ENCODE peak calls at places on chromosomes 5 and 9, in four cellular contexts. One of them, this sample, is unnamed.

GRCh38 chr5:9483779-9484178 is 62.1 kb downstream of the SEMA5A start:
- DNase-seq in psoas muscle: no peak
- DNase-seq in glutamatergic neuron: no peak
- DNase-seq in fibroblast of lung: peak
- DNase-seq in this sample: no peak

GRCh38 chr5:4017076-4017803 is 421.6 kb downstream of the IRX1 start:
- DNase-seq in psoas muscle: no peak
- DNase-seq in glutamatergic neuron: no peak
- DNase-seq in fibroblast of lung: no peak
- DNase-seq in this sample: no peak

GRCh38 chr9:127064335-127064734 is 58.1 kb downstream of the ANGPTL2 start:
- DNase-seq in psoas muscle: no peak
- DNase-seq in glutamatergic neuron: no peak
- DNase-seq in fibroblast of lung: no peak
- DNase-seq in this sample: no peak

GRCh38 chr9:93224591-93224990 is 40.7 kb downstream of the WNK2 start:
- DNase-seq in psoas muscle: no peak
- DNase-seq in glutamatergic neuron: no peak
- DNase-seq in fibroblast of lung: no peak
- DNase-seq in this sample: no peak

GRCh38 chr9:98884849-98885248 is 58.9 kb upstream of the COL15A1 start:
- DNase-seq in psoas muscle: no peak
- DNase-seq in glutamatergic neuron: no peak
- DNase-seq in fibroblast of lung: no peak
- DNase-seq in this sample: no peak

GRCh38 chr9:70579686-70580085 is 165.2 kb upstream of the KLF9 start:
- DNase-seq in psoas muscle: no peak
- DNase-seq in glutamatergic neuron: no peak
- DNase-seq in fibroblast of lung: no peak
- DNase-seq in this sample: no peak

GRCh38 chr5:116554764-116555163 is 19.9 kb downstream of the SEMA6A start:
- DNase-seq in psoas muscle: no peak
- DNase-seq in glutamatergic neuron: no peak
- DNase-seq in fibroblast of lung: no peak
- DNase-seq in this sample: peak

GRCh38 chr5:89218364-89218763 is 335.4 kb upstream of the MEF2C start:
- DNase-seq in psoas muscle: no peak
- DNase-seq in glutamatergic neuron: no peak
- DNase-seq in fibroblast of lung: no peak
- DNase-seq in this sample: no peak

GRCh38 chr9:21473236-21473635 is 8.9 kb downstream of the IFNE start:
- DNase-seq in psoas muscle: no peak
- DNase-seq in glutamatergic neuron: no peak
- DNase-seq in fibroblast of lung: no peak
- DNase-seq in this sample: no peak
- TF ChIP-seq CTCF in psoas muscle: no peak
- TF ChIP-seq CTCF in glutamatergic neuron: no peak
- TF ChIP-seq CTCF in fibroblast of lung: no peak
- TF ChIP-seq CTCF in this sample: no peak

GRCh38 chr9:130860458-130861316 is 25.6 kb downstream of the ABL1 start:
- DNase-seq in psoas muscle: peak
- DNase-seq in glutamatergic neuron: no peak
- DNase-seq in fibroblast of lung: peak
- DNase-seq in this sample: peak
- TF ChIP-seq CTCF in psoas muscle: peak
- TF ChIP-seq CTCF in glutamatergic neuron: no peak
- TF ChIP-seq CTCF in fibroblast of lung: peak
- TF ChIP-seq CTCF in this sample: no peak

DNA sequence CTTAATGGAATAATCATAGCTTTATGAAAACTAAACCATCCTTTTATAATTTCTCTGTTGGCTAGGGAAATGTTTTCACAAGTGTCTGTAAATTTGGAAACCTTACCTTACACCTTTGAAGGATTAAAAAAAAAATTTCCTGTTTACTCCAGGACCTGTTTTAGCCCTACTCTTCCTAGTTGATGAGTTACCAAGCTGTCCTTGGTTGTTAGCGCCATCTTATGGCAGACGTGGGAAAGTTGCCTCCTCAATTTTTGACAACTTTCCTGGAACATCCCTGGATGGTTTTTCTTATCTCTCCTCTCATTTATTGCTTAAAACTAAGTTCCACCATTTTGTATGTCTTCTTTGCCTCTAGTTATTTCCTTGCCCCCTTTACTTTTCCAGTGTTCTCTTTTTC is 25.7 kb downstream of the ZSWIM6 start:
- DNase-seq in psoas muscle: no peak
- DNase-seq in glutamatergic neuron: no peak
- DNase-seq in fibroblast of lung: no peak
- DNase-seq in this sample: no peak
- TF ChIP-seq CTCF in psoas muscle: peak
- TF ChIP-seq CTCF in glutamatergic neuron: peak
- TF ChIP-seq CTCF in fibroblast of lung: peak
- TF ChIP-seq CTCF in this sample: no peak

GRCh38 chr5:60209146-60209840 is 315.8 kb upstream of the PDE4D start:
- DNase-seq in psoas muscle: no peak
- DNase-seq in glutamatergic neuron: no peak
- DNase-seq in fibroblast of lung: no peak
- DNase-seq in this sample: no peak
- TF ChIP-seq CTCF in psoas muscle: no peak
- TF ChIP-seq CTCF in glutamatergic neuron: no peak
- TF ChIP-seq CTCF in fibroblast of lung: no peak
- TF ChIP-seq CTCF in this sample: no peak

DNA sequence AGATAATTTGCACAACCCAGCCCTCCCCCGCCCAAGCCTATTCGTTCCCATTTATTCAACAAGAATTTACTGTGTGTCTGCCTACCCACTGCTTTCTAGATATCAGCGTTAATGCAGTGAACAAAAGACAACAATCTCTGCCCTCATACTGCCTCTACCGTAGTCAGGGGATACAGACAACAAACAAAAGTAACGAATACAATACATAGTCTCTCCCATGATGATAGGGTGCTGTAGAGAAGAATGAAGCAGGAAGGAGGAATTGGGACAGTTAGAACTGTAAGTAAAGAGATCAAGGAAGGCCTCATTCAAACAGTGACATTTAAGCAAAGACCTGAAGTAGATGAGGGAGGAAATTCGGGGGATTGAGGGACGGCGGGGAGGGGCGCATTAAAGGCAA is 1.7 kb downstream of the GFM2 start:
- DNase-seq in psoas muscle: no peak
- DNase-seq in glutamatergic neuron: no peak
- DNase-seq in fibroblast of lung: no peak
- DNase-seq in this sample: no peak
- TF ChIP-seq CTCF in psoas muscle: no peak
- TF ChIP-seq CTCF in glutamatergic neuron: no peak
- TF ChIP-seq CTCF in fibroblast of lung: no peak
- TF ChIP-seq CTCF in this sample: no peak

DNA sequence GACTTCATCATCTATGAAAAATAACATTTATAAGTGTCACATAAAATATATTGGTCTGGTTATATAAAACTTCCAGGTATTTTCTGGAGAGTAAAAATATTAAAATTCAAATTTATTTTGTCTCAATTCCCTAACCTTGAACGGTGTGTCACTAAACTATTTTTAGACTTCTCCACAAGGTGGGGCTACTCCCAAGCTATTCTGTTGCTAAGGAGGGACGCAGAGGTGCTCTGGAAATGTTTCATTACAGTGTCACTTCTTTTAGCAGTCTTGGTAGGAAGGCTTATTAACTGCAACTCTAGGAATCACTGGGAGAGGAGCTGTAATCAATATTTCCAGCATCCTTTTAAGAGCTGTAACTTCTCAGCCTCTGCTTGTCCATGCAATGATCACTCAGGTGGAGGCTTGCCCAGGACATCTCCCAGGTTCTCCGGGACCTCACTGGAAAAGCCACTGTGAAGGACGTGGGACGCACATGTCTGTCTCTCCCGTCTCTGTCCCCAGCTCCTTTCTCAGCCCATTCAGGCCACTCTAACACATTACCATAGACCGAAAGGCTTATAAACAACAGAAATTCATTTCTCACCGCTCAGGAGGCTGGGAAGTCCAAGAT is 32.5 kb upstream of the DNAH5 start:
- DNase-seq in psoas muscle: no peak
- DNase-seq in glutamatergic neuron: no peak
- DNase-seq in fibroblast of lung: peak
- DNase-seq in this sample: no peak
- TF ChIP-seq CTCF in psoas muscle: peak
- TF ChIP-seq CTCF in glutamatergic neuron: peak
- TF ChIP-seq CTCF in fibroblast of lung: peak
- TF ChIP-seq CTCF in this sample: no peak

DNA sequence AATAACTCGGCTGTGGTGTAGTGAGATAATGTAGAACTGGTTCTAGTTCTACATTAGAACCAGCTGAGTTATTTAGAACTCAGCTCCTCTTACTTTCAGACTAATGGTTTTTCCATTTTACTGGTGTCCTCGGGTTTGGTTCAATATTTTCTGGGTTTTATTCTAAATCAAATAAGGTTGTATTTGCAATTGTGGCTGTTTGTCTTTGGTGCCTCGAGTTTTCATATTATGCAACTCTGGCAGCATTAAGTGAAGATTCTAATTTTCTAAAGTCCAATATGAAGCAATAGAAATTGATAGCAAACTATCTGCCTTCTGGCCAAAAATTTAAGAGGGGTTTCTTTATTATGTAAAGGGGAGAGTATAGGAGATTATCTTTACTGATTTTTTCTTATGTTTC is 19.0 kb downstream of the C6 start:
- DNase-seq in psoas muscle: no peak
- DNase-seq in glutamatergic neuron: no peak
- DNase-seq in fibroblast of lung: no peak
- DNase-seq in this sample: no peak
- TF ChIP-seq CTCF in psoas muscle: no peak
- TF ChIP-seq CTCF in glutamatergic neuron: no peak
- TF ChIP-seq CTCF in fibroblast of lung: no peak
- TF ChIP-seq CTCF in this sample: no peak

GRCh38 chr5:128216285-128216684 is 132.7 kb downstream of the SLC12A2 start:
- DNase-seq in psoas muscle: no peak
- DNase-seq in glutamatergic neuron: no peak
- DNase-seq in fibroblast of lung: no peak
- DNase-seq in this sample: no peak

GRCh38 chr5:128213833-128214232 is 130.3 kb downstream of the SLC12A2 start:
- DNase-seq in psoas muscle: no peak
- DNase-seq in glutamatergic neuron: no peak
- DNase-seq in fibroblast of lung: no peak
- DNase-seq in this sample: no peak

GRCh38 chr5:128212206-128212788 is 128.7 kb downstream of the SLC12A2 start:
- DNase-seq in psoas muscle: no peak
- DNase-seq in glutamatergic neuron: no peak
- DNase-seq in fibroblast of lung: no peak
- DNase-seq in this sample: no peak

GRCh38 chr5:128216860-128217531 is 133.4 kb downstream of the SLC12A2 start:
- DNase-seq in psoas muscle: no peak
- DNase-seq in glutamatergic neuron: no peak
- DNase-seq in fibroblast of lung: peak
- DNase-seq in this sample: no peak

DNA sequence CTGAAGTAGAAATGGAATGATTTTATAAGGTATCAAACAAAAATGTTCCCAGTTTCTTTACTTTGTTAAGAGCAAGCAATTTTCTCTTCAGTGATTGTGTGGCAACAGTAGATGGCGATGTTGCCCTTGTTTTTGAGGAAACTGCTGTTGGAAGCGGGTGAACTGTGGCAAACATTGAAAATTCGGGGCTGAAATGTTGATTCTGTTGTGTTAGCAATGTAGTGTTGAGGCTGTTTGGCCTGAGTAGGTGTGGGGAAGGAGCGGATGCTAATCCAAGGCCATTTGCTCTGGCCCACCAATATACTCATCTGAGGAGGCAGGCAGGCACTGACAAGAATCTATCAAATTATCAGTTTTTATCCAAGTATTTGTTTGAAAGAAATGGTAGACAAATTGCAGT is 129.8 kb downstream of the SLC12A2 start:
- DNase-seq in psoas muscle: no peak
- DNase-seq in glutamatergic neuron: peak
- DNase-seq in fibroblast of lung: peak
- DNase-seq in this sample: no peak
- TF ChIP-seq CTCF in psoas muscle: peak
- TF ChIP-seq CTCF in glutamatergic neuron: peak
- TF ChIP-seq CTCF in fibroblast of lung: peak
- TF ChIP-seq CTCF in this sample: no peak

GRCh38 chr5:17248999-17249634 is 31.7 kb downstream of the BASP1 start:
- DNase-seq in psoas muscle: no peak
- DNase-seq in glutamatergic neuron: no peak
- DNase-seq in fibroblast of lung: peak
- DNase-seq in this sample: no peak
- TF ChIP-seq CTCF in psoas muscle: no peak
- TF ChIP-seq CTCF in glutamatergic neuron: no peak
- TF ChIP-seq CTCF in fibroblast of lung: no peak
- TF ChIP-seq CTCF in this sample: no peak

GRCh38 chr5:172599204-172599567 is 41.9 kb upstream of the NEURL1B start:
- DNase-seq in psoas muscle: no peak
- DNase-seq in glutamatergic neuron: no peak
- DNase-seq in fibroblast of lung: no peak
- DNase-seq in this sample: no peak
- TF ChIP-seq CTCF in psoas muscle: no peak
- TF ChIP-seq CTCF in glutamatergic neuron: no peak
- TF ChIP-seq CTCF in fibroblast of lung: no peak
- TF ChIP-seq CTCF in this sample: no peak